ENCODE peak calls at places on chromosomes 2 and 18, in five cellular contexts. I is IMR-90, D is neural crest cell, W is tibial artery, Y is lower lobe of right lung. S is an unnamed sample.

GRCh38 chr18:10797882-10798281 is 272.1 kb downstream of the NAPG start:
- DNase-seq in I (no peak), D (no peak), W (no peak), Y (no peak), S (no peak)

GRCh38 chr18:76491436-76491800 is 3.6 kb downstream of the ZNF516 start:
- DNase-seq in I (peak), D (no peak), W (peak), Y (peak), S (peak)

GRCh38 chr2:77190721-77191346 is 331.3 kb downstream of the LRRTM4 start:
- DNase-seq in I (no peak), D (no peak), W (no peak), Y (no peak), S (no peak)

GRCh38 chr18:33201509-33201926 is 239.0 kb downstream of the CCDC178 start:
- DNase-seq in I (no peak), D (peak), W (no peak), Y (no peak), S (no peak)

GRCh38 chr2:126600715-126601114 is 55.2 kb upstream of the GYPC start:
- DNase-seq in I (no peak), D (no peak), W (no peak), Y (no peak), S (no peak)

GRCh38 chr2:175576875-175577274 is 395.4 kb upstream of the ATP5MC3 start:
- DNase-seq in I (no peak), D (no peak), W (no peak), Y (no peak), S (no peak)

GRCh38 chr2:198314559-198315153 is 510.3 kb downstream of the PLCL1 start:
- DNase-seq in I (peak), D (no peak), W (no peak), Y (no peak), S (no peak)

GRCh38 chr2:236634203-236634602 is 64.6 kb downstream of the ACKR3 start:
- DNase-seq in I (no peak), D (no peak), W (peak), Y (no peak), S (no peak)

GRCh38 chr2:241885701-241886643 is 16.4 kb downstream of the RTP5 start:
- DNase-seq in I (no peak), D (no peak), W (no peak), Y (no peak), S (peak)

GRCh38 chr2:101763496-101764333 is 66.2 kb downstream of the MAP4K4 start:
- DNase-seq in I (no peak), D (no peak), W (no peak), Y (no peak), S (no peak)

GRCh38 chr2:182447843-182448242 is 21.0 kb upstream of the PDE1A start:
- DNase-seq in I (peak), D (no peak), W (peak), Y (no peak), S (no peak)

GRCh38 chr2:60479226-60480088 is 74.0 kb downstream of the BCL11A start:
- DNase-seq in I (no peak), D (no peak), W (no peak), Y (no peak), S (no peak)

GRCh38 chr2:120177011-120177621 is 46.1 kb downstream of the TMEM185B start:
- DNase-seq in I (no peak), D (no peak), W (no peak), Y (peak), S (no peak)

GRCh38 chr2:52821631-52822030 is 946.0 kb upstream of the CHAC2 start:
- DNase-seq in I (peak), D (no peak), W (no peak), Y (no peak), S (no peak)
- TF ChIP-seq CTCF in I (no peak), D (no peak), W (no peak), Y (peak), S (peak)

DNA sequence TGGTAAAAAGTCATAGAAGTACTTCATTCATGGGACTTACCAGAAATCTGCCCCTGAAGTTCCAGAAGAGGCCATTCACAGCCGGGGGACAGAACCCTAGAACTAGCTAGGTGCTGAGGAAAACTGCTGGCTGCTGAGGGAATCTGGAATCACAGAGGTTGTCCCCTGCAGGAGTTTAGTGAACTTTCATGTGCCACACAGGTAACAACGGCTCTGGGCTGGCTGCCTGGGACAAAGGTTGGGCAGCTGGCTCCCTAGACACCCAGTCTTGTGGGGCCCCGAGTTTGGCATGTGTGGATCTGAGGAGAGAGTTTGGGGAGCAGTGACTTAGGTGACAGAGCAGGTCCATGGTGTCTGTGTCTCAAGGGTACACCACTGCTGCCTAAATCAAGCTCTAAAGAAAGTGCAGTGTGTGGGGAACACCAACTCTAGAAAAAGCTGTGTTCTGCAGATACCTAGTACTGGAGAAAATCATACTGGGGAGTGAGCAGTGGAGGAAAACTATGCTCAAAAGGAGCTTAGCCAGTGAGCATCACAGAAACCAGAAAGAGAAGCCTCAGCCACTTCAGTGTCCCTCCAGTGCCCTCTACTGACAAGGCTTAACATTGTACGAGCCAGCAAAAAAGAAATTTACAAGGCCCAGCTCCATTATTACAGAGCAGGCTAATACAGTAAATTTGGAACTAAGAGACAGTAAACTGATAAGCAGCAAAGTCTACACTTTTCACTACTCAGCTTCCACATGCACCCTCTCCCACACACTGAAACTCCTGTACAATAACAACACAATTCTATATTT is 15.2 kb downstream of the GALNT3 start:
- DNase-seq in I (no peak), D (no peak), W (no peak), Y (no peak), S (no peak)
- TF ChIP-seq CTCF in I (peak), D (peak), W (no peak), Y (peak), S (peak)

GRCh38 chr2:54106631-54107454 is 8.6 kb upstream of the ACYP2 start:
- DNase-seq in I (peak), D (peak), W (no peak), Y (no peak), S (no peak)
- TF ChIP-seq CTCF in I (peak), D (peak), W (peak), Y (peak), S (peak)

GRCh38 chr2:79529636-79530035 is 16.8 kb downstream of the CTNNA2 start:
- DNase-seq in I (no peak), D (no peak), W (no peak), Y (no peak), S (no peak)

GRCh38 chr2:79530443-79530842 is 17.6 kb downstream of the CTNNA2 start:
- DNase-seq in I (no peak), D (no peak), W (no peak), Y (no peak), S (no peak)
- TF ChIP-seq CTCF in I (peak), D (peak), W (no peak), Y (no peak), S (no peak)

S was measured in D721Med.